ENCODE peak calls at places on chromosomes 2 and 18, in ten cellular contexts. V, R, X, F, D, Y, K, T, W and G are unnamed samples.

GRCh38 chr2:43884674-43885073 is 45.9 kb downstream of the ABCG8 start:
- DNase-seq in F (no peak), R (no peak), X (no peak), T (no peak), K (no peak), W (no peak), D (no peak), V (no peak), Y (no peak), G (no peak)

GRCh38 chr2:137964066-137964858 is at the start of gene HNMT:
- DNase-seq in Y (peak), T (peak), F (peak), K (peak), W (peak), D (peak), R (peak), V (peak), X (peak), G (peak)

GRCh38 chr18:21479721-21480120 is 120.8 kb downstream of the ESCO1 start:
- DNase-seq in W (no peak), V (no peak), Y (no peak), D (no peak), X (no peak), K (no peak), F (no peak), T (no peak), R (no peak), G (no peak)

GRCh38 chr18:67733094-67733493 is 216.6 kb upstream of the DSEL start:
- DNase-seq in X (peak), K (no peak), V (peak), Y (peak), D (peak), R (no peak), F (peak), W (peak), T (no peak), G (peak)

GRCh38 chr2:96241901-96242611 is 23.7 kb downstream of the TMEM127 start:
- DNase-seq in K (peak), D (peak), T (peak), W (peak), X (peak), F (peak), R (no peak), V (peak), Y (peak), G (peak)

GRCh38 chr2:143698350-143698749 is 569.1 kb downstream of the ARHGAP15 start:
- DNase-seq in F (no peak), X (no peak), V (no peak), Y (no peak), W (no peak), R (no peak), D (no peak), T (no peak), K (no peak), G (no peak)

GRCh38 chr2:169767243-169767888 is 31.3 kb upstream of the SSB start:
- DNase-seq in R (no peak), Y (peak), W (peak), X (peak), T (peak), D (peak), K (no peak), F (peak), V (peak), G (no peak)

GRCh38 chr2:64447317-64448060 is 6.5 kb upstream of the LGALSL start:
- DNase-seq in R (no peak), W (peak), T (no peak), D (no peak), F (no peak), K (no peak), X (peak), V (peak), Y (peak), G (no peak)

GRCh38 chr2:199659207-199659606 is 191.8 kb downstream of the FTCDNL1 start:
- DNase-seq in T (no peak), V (peak), X (peak), Y (peak), F (peak), R (no peak), K (peak), D (peak), W (no peak), G (no peak)

GRCh38 chr2:166060191-166060590 is 67.6 kb downstream of the SCN1A start:
- DNase-seq in V (peak), K (no peak), Y (no peak), T (no peak), X (peak), R (no peak), D (peak), F (peak), W (peak), G (peak)

DNA sequence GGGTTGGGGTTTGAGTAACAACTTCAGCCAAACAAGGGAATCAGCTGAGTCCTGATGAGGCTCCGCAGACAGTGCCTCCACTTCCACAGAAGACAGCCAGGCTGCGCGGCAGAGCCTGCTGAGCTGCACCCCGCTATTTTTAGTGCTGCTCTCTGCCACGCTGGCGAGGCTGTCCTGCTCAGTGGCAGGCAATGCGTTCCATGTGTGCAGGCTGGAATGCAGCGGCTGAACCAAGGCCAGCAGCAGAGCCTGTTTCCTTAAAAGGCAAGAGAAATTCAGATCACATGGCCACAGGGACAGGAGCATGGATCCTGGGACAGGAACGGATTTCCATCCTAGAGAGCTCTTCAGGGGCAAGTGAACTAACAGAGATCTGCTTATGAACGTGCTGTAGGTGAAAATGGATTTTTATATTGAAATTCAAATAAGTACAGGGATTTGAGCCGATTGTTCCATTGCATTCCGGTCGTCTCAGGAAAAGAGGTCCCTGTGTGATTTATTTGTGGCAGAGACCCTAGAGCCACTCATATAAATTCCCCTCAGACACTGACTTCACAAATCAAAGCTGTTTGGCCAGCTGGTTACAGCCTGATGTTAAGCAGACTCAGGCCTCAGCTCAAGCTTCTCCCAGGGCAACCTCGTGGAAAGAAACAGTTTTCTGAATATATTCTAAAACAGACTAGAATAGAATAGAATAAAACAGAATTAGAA is 98.6 kb downstream of the COL6A3 start:
- DNase-seq in T (peak), R (peak), W (no peak), Y (peak), D (peak), V (peak), K (peak), X (peak), F (peak), G (peak)
- H3K4me3 ChIP-seq in T (no peak), R (no peak), W (no peak), Y (no peak), D (no peak), V (no peak), K (no peak), X (no peak), F (no peak), G (no peak)

GRCh38 chr2:152500336-152500735 is 165.4 kb downstream of the FMNL2 start:
- DNase-seq in Y (no peak), T (no peak), X (no peak), K (no peak), W (no peak), V (no peak), R (no peak), D (no peak), F (no peak), G (no peak)

GRCh38 chr2:152497481-152498052 is 162.6 kb downstream of the FMNL2 start:
- DNase-seq in K (no peak), Y (peak), D (peak), W (peak), T (peak), V (peak), F (peak), X (peak), R (no peak), G (no peak)

GRCh38 chr2:152499921-152500320 is 164.9 kb downstream of the FMNL2 start:
- DNase-seq in R (no peak), T (no peak), D (peak), Y (peak), X (peak), V (peak), K (no peak), F (peak), W (no peak), G (no peak)

GRCh38 chr2:152499411-152499810 is 164.4 kb downstream of the FMNL2 start:
- DNase-seq in X (no peak), W (no peak), K (no peak), F (no peak), V (no peak), Y (no peak), R (no peak), T (no peak), D (peak), G (no peak)

GRCh38 chr2:152500777-152501176 is 165.8 kb downstream of the FMNL2 start:
- DNase-seq in K (no peak), V (no peak), Y (no peak), D (no peak), X (no peak), T (no peak), W (no peak), F (no peak), R (peak), G (no peak)
- TF ChIP-seq CTCF in K (no peak), V (no peak), Y (no peak), D (no peak), X (no peak), T (no peak), W (no peak), F (no peak), R (no peak), G (no peak)

GRCh38 chr2:107132746-107133145 is 246.8 kb upstream of the ST6GAL2 start:
- DNase-seq in T (no peak), D (no peak), F (no peak), R (no peak), V (no peak), K (no peak), W (no peak), X (no peak), Y (no peak), G (no peak)
- H3K4me3 ChIP-seq in T (no peak), D (no peak), F (no peak), R (no peak), V (no peak), K (no peak), W (no peak), X (no peak), Y (no peak), G (no peak)

DNA sequence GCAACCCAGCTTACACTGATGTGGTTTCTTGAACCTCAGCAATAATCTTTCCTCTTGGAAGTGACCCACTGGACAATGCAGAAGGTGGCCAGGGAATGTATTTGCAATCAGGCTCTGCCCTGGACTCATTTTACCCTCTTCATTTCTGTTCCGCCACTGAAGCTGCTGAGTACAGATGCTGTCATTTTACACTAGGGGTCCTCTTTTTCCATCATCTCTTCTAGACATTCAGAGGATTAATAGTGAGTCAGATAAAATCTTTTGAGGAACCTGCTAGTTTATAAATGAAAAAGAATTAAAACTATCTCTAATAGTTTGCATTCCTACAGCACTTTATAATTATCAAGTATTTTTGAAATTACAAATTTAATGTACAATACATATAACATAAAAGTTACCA is 87.9 kb upstream of the PNPT1 start:
- DNase-seq in D (no peak), R (no peak), Y (no peak), T (no peak), W (no peak), K (no peak), X (no peak), F (no peak), V (no peak), G (no peak)
- TF ChIP-seq CTCF in D (peak), R (no peak), Y (no peak), T (no peak), W (no peak), K (no peak), X (no peak), F (peak), V (no peak), G (no peak)

GRCh38 chr2:201234167-201235139 is 25.9 kb upstream of the CASP8 start:
- DNase-seq in K (no peak), V (no peak), R (no peak), F (no peak), D (peak), Y (peak), W (no peak), X (no peak), T (no peak), G (no peak)
- H3K4me3 ChIP-seq in K (peak), V (no peak), R (peak), F (no peak), D (no peak), Y (no peak), W (peak), X (no peak), T (peak), G (no peak)

GRCh38 chr2:149799296-149799695 is 211.7 kb upstream of the MMADHC start:
- DNase-seq in W (peak), X (peak), K (no peak), R (no peak), T (no peak), V (peak), Y (peak), D (peak), F (peak), G (no peak)
- TF ChIP-seq CTCF in W (peak), X (peak), K (peak), R (peak), T (no peak), V (peak), Y (no peak), D (peak), F (peak), G (peak)

GRCh38 chr18:76817888-76818611 is 4.3 kb upstream of the ZNF236 start:
- DNase-seq in Y (no peak), R (no peak), W (no peak), X (no peak), T (peak), F (no peak), D (no peak), K (no peak), V (no peak), G (no peak)
- H3K4me3 ChIP-seq in Y (no peak), R (no peak), W (no peak), X (no peak), T (no peak), F (no peak), D (no peak), K (no peak), V (no peak), G (no peak)

DNA sequence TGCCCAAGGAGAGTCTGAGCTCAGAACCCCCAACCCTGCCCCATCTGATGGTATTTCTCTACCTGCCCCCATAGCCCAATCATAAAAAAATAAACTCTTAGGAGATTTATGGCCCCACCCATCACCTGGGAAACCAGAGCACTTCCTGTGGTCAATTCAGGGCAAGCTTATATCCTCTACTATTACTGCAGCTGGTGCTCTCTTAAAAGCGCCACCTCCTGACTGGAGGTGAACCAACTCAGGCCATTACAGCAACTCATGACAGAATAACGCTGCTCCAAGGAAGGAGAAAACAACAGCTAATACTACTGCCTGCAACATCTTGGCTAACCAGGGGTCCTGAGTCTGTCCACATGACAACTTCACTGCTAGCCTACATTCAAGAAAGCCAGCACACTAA is 195.7 kb downstream of the MTCL1 start:
- DNase-seq in W (no peak), T (no peak), Y (no peak), D (no peak), X (no peak), K (no peak), R (no peak), V (no peak), F (no peak), G (no peak)
- TF ChIP-seq CTCF in W (no peak), T (no peak), Y (no peak), D (no peak), X (no peak), K (no peak), R (no peak), V (no peak), F (no peak), G (no peak)

DNA sequence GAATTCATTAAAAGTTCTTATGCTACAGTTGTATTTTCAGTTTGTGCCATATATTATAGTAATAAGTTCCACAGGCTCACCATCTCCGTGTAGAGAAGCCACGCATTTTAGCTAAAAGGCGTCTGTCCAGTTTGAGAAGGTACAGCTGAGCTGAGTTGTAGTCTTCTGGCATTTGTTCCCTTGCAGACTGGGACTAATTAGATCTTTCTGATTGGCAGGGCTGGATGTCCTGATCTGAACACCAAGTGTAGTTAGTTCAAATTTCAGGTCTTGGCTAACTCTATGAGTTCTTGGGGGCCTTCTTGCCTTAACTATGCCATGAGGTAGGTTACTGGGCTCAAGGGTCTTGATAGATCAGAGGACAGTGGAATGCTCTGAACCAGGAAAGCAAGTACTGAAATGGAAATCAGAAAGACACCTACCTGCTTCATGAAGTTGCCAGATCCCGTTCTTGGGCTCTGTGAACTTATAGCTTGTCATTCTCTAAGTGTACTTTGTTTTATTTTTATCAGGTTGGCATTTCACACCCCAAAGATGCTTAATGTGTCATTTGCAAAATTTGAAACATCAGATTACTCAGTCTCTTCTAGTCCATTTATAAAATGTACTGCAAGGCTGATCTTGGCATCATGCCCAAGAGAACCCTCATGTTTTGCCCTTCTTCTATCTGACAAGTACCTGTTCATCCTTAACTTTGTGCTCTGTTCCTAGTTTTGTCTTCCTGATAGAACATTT is 93.7 kb downstream of the PLCL1 start:
- DNase-seq in T (no peak), V (no peak), F (no peak), K (no peak), D (no peak), X (no peak), Y (no peak), W (no peak), R (no peak), G (no peak)
- H3K4me3 ChIP-seq in T (no peak), V (no peak), F (no peak), K (no peak), D (no peak), X (no peak), Y (no peak), W (no peak), R (no peak), G (no peak)